ENCODE peak calls at places on chromosomes 2 and 18, in ten cellular contexts. One of them, this sample, is unnamed.

GRCh38 chr2:46645681-46646162 is 166.4 kb downstream of the TMEM247 start:
- DNase-seq in astrocyte of the spinal cord: peak; percentile 80
- DNase-seq in endothelial cell: no peak
- DNase-seq in GM10248: no peak
- DNase-seq in GM13977: no peak
- DNase-seq in H9: no peak
- DNase-seq in neural crest cell: no peak
- DNase-seq in lower lobe of right lung: no peak
- DNase-seq in B cell: no peak
- DNase-seq in mesothelial cell of epicardium: no peak
- DNase-seq in this sample: no peak

GRCh38 chr2:120511546-120512320 is 165.8 kb downstream of the INHBB start:
- DNase-seq in neural crest cell: peak; percentile 43
- DNase-seq in astrocyte of the spinal cord: no peak
- DNase-seq in endothelial cell: no peak
- DNase-seq in GM10248: no peak
- DNase-seq in GM13977: no peak
- DNase-seq in H9: no peak
- DNase-seq in B cell: no peak
- DNase-seq in lower lobe of right lung: no peak
- DNase-seq in mesothelial cell of epicardium: no peak
- DNase-seq in this sample: no peak

GRCh38 chr2:147595200-147595599 is 249.6 kb upstream of the ACVR2A start:
- DNase-seq in GM13977: no peak
- DNase-seq in B cell: no peak
- DNase-seq in neural crest cell: no peak
- DNase-seq in GM10248: no peak
- DNase-seq in astrocyte of the spinal cord: no peak
- DNase-seq in mesothelial cell of epicardium: no peak
- DNase-seq in lower lobe of right lung: no peak
- DNase-seq in H9: no peak
- DNase-seq in endothelial cell: no peak
- DNase-seq in this sample: no peak

GRCh38 chr2:233082222-233082933 is 22.2 kb downstream of the INPP5D start:
- DNase-seq in GM10248: peak; percentile 77
- DNase-seq in GM13977: peak; percentile 82
- DNase-seq in endothelial cell: no peak
- DNase-seq in neural crest cell: no peak
- DNase-seq in H9: no peak
- DNase-seq in mesothelial cell of epicardium: no peak
- DNase-seq in lower lobe of right lung: no peak
- DNase-seq in astrocyte of the spinal cord: no peak
- DNase-seq in B cell: peak; percentile 58
- DNase-seq in this sample: no peak

GRCh38 chr18:5425721-5426120 is 118.1 kb downstream of the EPB41L3 start:
- DNase-seq in neural crest cell: no peak
- DNase-seq in lower lobe of right lung: no peak
- DNase-seq in GM13977: no peak
- DNase-seq in B cell: no peak
- DNase-seq in mesothelial cell of epicardium: no peak
- DNase-seq in GM10248: no peak
- DNase-seq in H9: no peak
- DNase-seq in astrocyte of the spinal cord: no peak
- DNase-seq in endothelial cell: no peak
- DNase-seq in this sample: no peak

GRCh38 chr2:71700041-71700879 is 246.9 kb downstream of the DYSF start:
- DNase-seq in mesothelial cell of epicardium: no peak
- DNase-seq in H9: no peak
- DNase-seq in neural crest cell: no peak
- DNase-seq in lower lobe of right lung: no peak
- DNase-seq in endothelial cell: no peak
- DNase-seq in astrocyte of the spinal cord: no peak
- DNase-seq in GM10248: no peak
- DNase-seq in GM13977: no peak
- DNase-seq in B cell: peak; percentile 27
- DNase-seq in this sample: no peak

GRCh38 chr2:146477383-146477782 is 1367.4 kb upstream of the ACVR2A start:
- DNase-seq in neural crest cell: no peak
- DNase-seq in GM13977: no peak
- DNase-seq in GM10248: peak; percentile 3
- DNase-seq in astrocyte of the spinal cord: no peak
- DNase-seq in mesothelial cell of epicardium: no peak
- DNase-seq in B cell: no peak
- DNase-seq in lower lobe of right lung: no peak
- DNase-seq in H9: no peak
- DNase-seq in endothelial cell: no peak
- DNase-seq in this sample: no peak

GRCh38 chr18:9135081-9135911 is 1.3 kb upstream of the ANKRD12 start:
- DNase-seq in lower lobe of right lung: no peak
- DNase-seq in endothelial cell: no peak
- DNase-seq in astrocyte of the spinal cord: no peak
- DNase-seq in H9: no peak
- DNase-seq in neural crest cell: no peak
- DNase-seq in GM13977: no peak
- DNase-seq in mesothelial cell of epicardium: no peak
- DNase-seq in B cell: no peak
- DNase-seq in GM10248: no peak
- DNase-seq in this sample: no peak

GRCh38 chr2:136246086-136246669 is 128.2 kb upstream of the CXCR4 start:
- DNase-seq in GM13977: no peak
- DNase-seq in B cell: peak; percentile 69
- DNase-seq in astrocyte of the spinal cord: peak; percentile 10
- DNase-seq in lower lobe of right lung: peak; percentile 79
- DNase-seq in endothelial cell: no peak
- DNase-seq in neural crest cell: peak; percentile 13
- DNase-seq in H9: peak; percentile 58
- DNase-seq in GM10248: peak; percentile 66
- DNase-seq in mesothelial cell of epicardium: no peak
- DNase-seq in this sample: no peak

GRCh38 chr18:74196220-74197119 is 48.1 kb downstream of the TIMM21 start:
- DNase-seq in GM10248: peak; percentile 80
- DNase-seq in astrocyte of the spinal cord: peak; percentile 74
- DNase-seq in H9: peak; percentile 50
- DNase-seq in B cell: peak; percentile 70
- DNase-seq in GM13977: peak; percentile 87
- DNase-seq in neural crest cell: peak; percentile 23
- DNase-seq in lower lobe of right lung: no peak
- DNase-seq in mesothelial cell of epicardium: no peak
- DNase-seq in endothelial cell: peak; percentile 36
- DNase-seq in this sample: no peak

GRCh38 chr2:10787176-10787968 is 25.2 kb downstream of the PDIA6 start:
- DNase-seq in astrocyte of the spinal cord: no peak
- DNase-seq in mesothelial cell of epicardium: no peak
- DNase-seq in GM10248: peak; percentile 30
- DNase-seq in GM13977: peak; percentile 48
- DNase-seq in H9: peak; percentile 64
- DNase-seq in lower lobe of right lung: no peak
- DNase-seq in B cell: no peak
- DNase-seq in neural crest cell: no peak
- DNase-seq in endothelial cell: peak; percentile 59
- DNase-seq in this sample: no peak

GRCh38 chr18:45920367-45920766 is 46.8 kb downstream of the EPG5 start:
- DNase-seq in GM10248: no peak
- DNase-seq in neural crest cell: no peak
- DNase-seq in H9: no peak
- DNase-seq in B cell: no peak
- DNase-seq in lower lobe of right lung: peak; percentile 77
- DNase-seq in GM13977: no peak
- DNase-seq in mesothelial cell of epicardium: no peak
- DNase-seq in astrocyte of the spinal cord: peak; percentile 64
- DNase-seq in endothelial cell: no peak
- DNase-seq in this sample: no peak

GRCh38 chr2:40758778-40759177 is 306.9 kb upstream of the SLC8A1 start:
- DNase-seq in neural crest cell: no peak
- DNase-seq in endothelial cell: no peak
- DNase-seq in GM10248: no peak
- DNase-seq in lower lobe of right lung: no peak
- DNase-seq in H9: no peak
- DNase-seq in GM13977: no peak
- DNase-seq in B cell: no peak
- DNase-seq in mesothelial cell of epicardium: no peak
- DNase-seq in astrocyte of the spinal cord: no peak
- DNase-seq in this sample: no peak
- TF ChIP-seq CTCF in neural crest cell: no peak
- TF ChIP-seq CTCF in endothelial cell: no peak
- TF ChIP-seq CTCF in GM10248: no peak
- TF ChIP-seq CTCF in lower lobe of right lung: no peak
- TF ChIP-seq CTCF in H9: no peak
- TF ChIP-seq CTCF in GM13977: no peak
- TF ChIP-seq CTCF in B cell: no peak
- TF ChIP-seq CTCF in mesothelial cell of epicardium: no peak
- TF ChIP-seq CTCF in astrocyte of the spinal cord: no peak
- TF ChIP-seq CTCF in this sample: no peak

GRCh38 chr18:49619792-49620191 is 57.9 kb downstream of the LIPG start:
- DNase-seq in GM10248: no peak
- DNase-seq in endothelial cell: no peak
- DNase-seq in B cell: no peak
- DNase-seq in lower lobe of right lung: no peak
- DNase-seq in H9: no peak
- DNase-seq in astrocyte of the spinal cord: no peak
- DNase-seq in GM13977: no peak
- DNase-seq in mesothelial cell of epicardium: no peak
- DNase-seq in neural crest cell: no peak
- DNase-seq in this sample: no peak
- TF ChIP-seq CTCF in GM10248: no peak
- TF ChIP-seq CTCF in endothelial cell: no peak
- TF ChIP-seq CTCF in B cell: no peak
- TF ChIP-seq CTCF in lower lobe of right lung: no peak
- TF ChIP-seq CTCF in H9: no peak
- TF ChIP-seq CTCF in astrocyte of the spinal cord: no peak
- TF ChIP-seq CTCF in GM13977: no peak
- TF ChIP-seq CTCF in mesothelial cell of epicardium: no peak
- TF ChIP-seq CTCF in neural crest cell: no peak
- TF ChIP-seq CTCF in this sample: no peak

GRCh38 chr2:20650880-20651730 is at the start of gene HS1BP3:
- DNase-seq in mesothelial cell of epicardium: peak; percentile 79
- DNase-seq in astrocyte of the spinal cord: peak; percentile 64
- DNase-seq in neural crest cell: peak; percentile 81
- DNase-seq in B cell: peak; percentile 84
- DNase-seq in lower lobe of right lung: peak; percentile 92
- DNase-seq in endothelial cell: peak; percentile 94
- DNase-seq in H9: peak; percentile 83
- DNase-seq in GM13977: peak; percentile 98
- DNase-seq in GM10248: peak; percentile 98
- DNase-seq in this sample: peak; percentile 96
- TF ChIP-seq CTCF in mesothelial cell of epicardium: peak; percentile 89
- TF ChIP-seq CTCF in astrocyte of the spinal cord: peak; percentile 65
- TF ChIP-seq CTCF in neural crest cell: peak; percentile 92
- TF ChIP-seq CTCF in B cell: peak; percentile 90
- TF ChIP-seq CTCF in lower lobe of right lung: peak; percentile 92
- TF ChIP-seq CTCF in endothelial cell: peak; percentile 98
- TF ChIP-seq CTCF in H9: peak; percentile 87
- TF ChIP-seq CTCF in GM13977: peak; percentile 97
- TF ChIP-seq CTCF in GM10248: peak; percentile 99
- TF ChIP-seq CTCF in this sample: peak; percentile 84

DNA sequence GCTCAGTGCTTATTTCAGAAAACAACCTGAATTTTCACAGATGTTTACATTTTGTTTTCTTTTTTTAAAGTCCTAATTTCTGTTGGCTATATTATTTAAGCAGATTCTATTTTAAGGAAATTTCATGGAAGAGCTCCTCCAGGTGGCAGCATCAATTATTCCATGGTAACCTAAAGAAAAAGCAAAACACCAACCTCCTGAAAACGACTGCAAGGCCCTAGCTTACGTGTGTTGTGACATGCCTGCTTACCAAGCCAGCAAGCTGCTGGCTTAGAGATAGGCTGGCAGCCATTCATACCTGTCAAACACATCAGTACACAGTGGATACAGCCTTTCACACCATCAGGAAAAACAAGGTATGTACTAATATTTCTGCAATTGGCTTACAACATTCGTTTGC is 64.9 kb downstream of the LPIN2 start:
- DNase-seq in endothelial cell: no peak
- DNase-seq in neural crest cell: no peak
- DNase-seq in lower lobe of right lung: no peak
- DNase-seq in GM10248: no peak
- DNase-seq in GM13977: no peak
- DNase-seq in mesothelial cell of epicardium: no peak
- DNase-seq in H9: no peak
- DNase-seq in astrocyte of the spinal cord: peak; percentile 66
- DNase-seq in B cell: no peak
- DNase-seq in this sample: no peak
- TF ChIP-seq CTCF in endothelial cell: peak; percentile 54
- TF ChIP-seq CTCF in neural crest cell: peak; percentile 46
- TF ChIP-seq CTCF in lower lobe of right lung: peak; percentile 19
- TF ChIP-seq CTCF in GM10248: no peak
- TF ChIP-seq CTCF in GM13977: no peak
- TF ChIP-seq CTCF in mesothelial cell of epicardium: peak; percentile 36
- TF ChIP-seq CTCF in H9: peak; percentile 61
- TF ChIP-seq CTCF in astrocyte of the spinal cord: peak; percentile 50
- TF ChIP-seq CTCF in B cell: no peak
- TF ChIP-seq CTCF in this sample: no peak

This sample was measured in natural killer cell.